ENCODE peak calls at places on chromosomes 4 and X, in four cellular contexts. One of them, this sample, is unnamed.

GRCh38 chr4:185656467-185656890 is 121.2 kb upstream of the PDLIM3 start:
- DNase-seq in HCT116: no peak
- DNase-seq in H1: peak
- DNase-seq in K562: no peak
- DNase-seq in this sample: no peak

GRCh38 chr4:82125170-82125862 is 248.5 kb downstream of the HNRNPD start:
- DNase-seq in K562: no peak
- DNase-seq in H1: no peak
- DNase-seq in HCT116: no peak
- DNase-seq in this sample: no peak

GRCh38 chrX:129496625-129497024 is 26.7 kb downstream of the SMARCA1 start:
- DNase-seq in HCT116: no peak
- DNase-seq in K562: no peak
- DNase-seq in H1: no peak
- DNase-seq in this sample: no peak

GRCh38 chr4:30763337-30763736 is 43.2 kb downstream of the PCDH7 start:
- DNase-seq in H1: no peak
- DNase-seq in HCT116: no peak
- DNase-seq in K562: no peak
- DNase-seq in this sample: no peak

GRCh38 chrX:110786486-110786885 is 9.1 kb downstream of the CHRDL1 start:
- DNase-seq in HCT116: no peak
- DNase-seq in K562: no peak
- DNase-seq in H1: no peak
- DNase-seq in this sample: no peak

GRCh38 chrX:39203427-39203826 is 402.2 kb downstream of the MID1IP1 start:
- DNase-seq in HCT116: no peak
- DNase-seq in K562: no peak
- DNase-seq in H1: no peak
- DNase-seq in this sample: no peak

GRCh38 chr4:8010618-8011017 is 71.0 kb upstream of the AFAP1 start:
- DNase-seq in HCT116: no peak
- DNase-seq in K562: no peak
- DNase-seq in H1: no peak
- DNase-seq in this sample: peak

GRCh38 chr4:10461091-10461849 is 4.0 kb upstream of the ZNF518B start:
- DNase-seq in K562: peak
- DNase-seq in HCT116: no peak
- DNase-seq in H1: peak
- DNase-seq in this sample: no peak

GRCh38 chr4:78091534-78091933 is 34.4 kb downstream of the FRAS1 start:
- DNase-seq in K562: no peak
- DNase-seq in HCT116: no peak
- DNase-seq in H1: no peak
- DNase-seq in this sample: no peak

GRCh38 chr4:168528131-168528949 is 31.5 kb downstream of the PALLD start:
- DNase-seq in HCT116: no peak
- DNase-seq in K562: no peak
- DNase-seq in H1: no peak
- DNase-seq in this sample: no peak

GRCh38 chr4:1506956-1507721 is 100.9 kb upstream of the NKX1-1 start:
- DNase-seq in HCT116: no peak
- DNase-seq in K562: no peak
- DNase-seq in H1: no peak
- DNase-seq in this sample: no peak

GRCh38 chrX:48791063-48791820 is 4.9 kb downstream of the GATA1 start:
- DNase-seq in K562: peak
- DNase-seq in H1: no peak
- DNase-seq in HCT116: no peak
- DNase-seq in this sample: no peak

GRCh38 chr4:16029886-16030285 is 53.9 kb downstream of the PROM1 start:
- DNase-seq in HCT116: no peak
- DNase-seq in K562: no peak
- DNase-seq in H1: no peak
- DNase-seq in this sample: no peak

GRCh38 chrX:101619336-101619735 is 1.5 kb upstream of the ARMCX6 start:
- DNase-seq in H1: no peak
- DNase-seq in K562: peak
- DNase-seq in HCT116: no peak
- DNase-seq in this sample: peak

GRCh38 chrX:10296581-10296980 is 139.8 kb downstream of the CLCN4 start:
- DNase-seq in HCT116: no peak
- DNase-seq in K562: no peak
- DNase-seq in H1: no peak
- DNase-seq in this sample: no peak

GRCh38 chr4:156598138-156598681 is 373.4 kb downstream of the PDGFC start:
- DNase-seq in K562: no peak
- DNase-seq in H1: no peak
- DNase-seq in HCT116: no peak
- DNase-seq in this sample: no peak
- TF ChIP-seq ATF3 in K562: no peak
- TF ChIP-seq ATF3 in H1: no peak
- TF ChIP-seq ATF3 in HCT116: no peak
- TF ChIP-seq ATF3 in this sample: no peak

GRCh38 chr4:121707344-121707743 is 10.6 kb upstream of the ANXA5 start:
- DNase-seq in K562: no peak
- DNase-seq in HCT116: no peak
- DNase-seq in H1: no peak
- DNase-seq in this sample: no peak
- TF ChIP-seq FOSL1 in K562: no peak
- TF ChIP-seq FOSL1 in HCT116: no peak
- TF ChIP-seq FOSL1 in H1: no peak
- TF ChIP-seq FOSL1 in this sample: no peak

GRCh38 chr4:111602848-111603247 is 542.4 kb upstream of the FAM241A start:
- DNase-seq in H1: no peak
- DNase-seq in HCT116: peak
- DNase-seq in K562: no peak
- DNase-seq in this sample: no peak

GRCh38 chr4:111601671-111602070 is 543.6 kb upstream of the FAM241A start:
- DNase-seq in H1: no peak
- DNase-seq in HCT116: no peak
- DNase-seq in K562: no peak
- DNase-seq in this sample: no peak

DNA sequence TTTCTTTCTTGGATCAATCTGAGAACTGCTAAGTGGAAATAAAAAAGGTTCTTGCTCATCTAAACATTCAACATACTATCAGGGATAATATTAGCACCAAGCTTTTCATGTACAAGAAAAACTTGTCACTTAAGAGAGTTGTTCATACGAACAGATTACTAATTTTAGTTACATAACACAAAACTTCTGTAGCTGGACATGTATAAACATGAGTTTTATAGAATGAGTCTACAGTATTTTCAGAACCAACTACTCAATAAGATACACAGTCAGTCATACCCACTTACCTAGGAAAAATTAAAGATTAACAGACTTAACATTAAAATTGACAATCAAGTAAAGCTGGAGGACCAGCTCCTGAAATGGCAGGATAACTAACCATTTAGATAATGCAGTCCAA is 540.1 kb upstream of the FAM241A start:
- DNase-seq in H1: no peak
- DNase-seq in HCT116: no peak
- DNase-seq in K562: no peak
- DNase-seq in this sample: no peak
- TF ChIP-seq ATF3 in H1: no peak
- TF ChIP-seq ATF3 in HCT116: no peak
- TF ChIP-seq ATF3 in K562: no peak
- TF ChIP-seq ATF3 in this sample: no peak

GRCh38 chr4:103137446-103137827 is 37.8 kb upstream of the BDH2 start:
- DNase-seq in HCT116: no peak
- DNase-seq in H1: no peak
- DNase-seq in K562: no peak
- DNase-seq in this sample: no peak
- TF ChIP-seq FOSL1 in HCT116: no peak
- TF ChIP-seq FOSL1 in H1: no peak
- TF ChIP-seq FOSL1 in K562: no peak
- TF ChIP-seq FOSL1 in this sample: no peak

GRCh38 chr4:101833455-101833854 is 42.9 kb downstream of the BANK1 start:
- DNase-seq in H1: no peak
- DNase-seq in K562: no peak
- DNase-seq in HCT116: no peak
- DNase-seq in this sample: no peak

GRCh38 chr4:101831816-101832215 is 41.3 kb downstream of the BANK1 start:
- DNase-seq in HCT116: no peak
- DNase-seq in K562: no peak
- DNase-seq in H1: no peak
- DNase-seq in this sample: no peak

DNA sequence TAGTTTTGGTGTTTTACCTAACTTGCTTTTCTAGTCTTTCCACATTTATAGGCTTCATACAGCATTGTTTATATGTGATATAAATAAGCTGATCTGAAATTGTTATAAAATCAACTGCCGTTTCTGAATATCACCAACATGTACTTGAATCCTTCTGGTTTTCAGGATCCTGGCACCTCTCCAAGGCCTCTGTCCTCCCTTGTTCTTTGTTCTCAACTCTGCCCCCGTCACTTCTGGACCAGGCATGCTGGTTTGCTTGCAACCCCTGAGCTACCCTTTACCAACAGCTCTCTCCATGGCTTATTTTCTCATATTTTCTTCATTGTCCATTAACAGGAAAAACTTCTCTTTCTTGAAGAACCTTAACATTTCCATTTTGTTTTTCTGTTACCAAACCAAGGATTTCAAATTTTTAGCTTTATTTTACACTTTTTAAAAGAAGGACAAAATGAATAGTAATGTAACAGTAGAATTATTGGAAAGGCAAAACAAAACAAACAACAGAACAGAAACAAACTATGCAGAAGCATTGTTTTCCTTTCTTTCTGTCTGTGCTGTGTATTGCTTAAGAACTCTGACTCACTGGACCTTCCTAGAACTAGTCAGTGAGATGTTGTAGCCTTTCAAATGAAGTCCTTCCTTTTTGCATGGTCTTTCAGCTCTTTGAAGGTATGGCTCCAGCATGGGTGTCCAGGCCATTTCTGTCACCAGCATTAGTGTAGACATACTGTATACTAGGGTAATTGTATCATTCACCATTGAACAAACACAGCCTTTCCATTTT is 44.8 kb downstream of the BANK1 start:
- DNase-seq in HCT116: no peak
- DNase-seq in K562: no peak
- DNase-seq in H1: no peak
- DNase-seq in this sample: peak
- TF ChIP-seq ATF3 in HCT116: no peak
- TF ChIP-seq ATF3 in K562: no peak
- TF ChIP-seq ATF3 in H1: no peak
- TF ChIP-seq ATF3 in this sample: no peak

DNA sequence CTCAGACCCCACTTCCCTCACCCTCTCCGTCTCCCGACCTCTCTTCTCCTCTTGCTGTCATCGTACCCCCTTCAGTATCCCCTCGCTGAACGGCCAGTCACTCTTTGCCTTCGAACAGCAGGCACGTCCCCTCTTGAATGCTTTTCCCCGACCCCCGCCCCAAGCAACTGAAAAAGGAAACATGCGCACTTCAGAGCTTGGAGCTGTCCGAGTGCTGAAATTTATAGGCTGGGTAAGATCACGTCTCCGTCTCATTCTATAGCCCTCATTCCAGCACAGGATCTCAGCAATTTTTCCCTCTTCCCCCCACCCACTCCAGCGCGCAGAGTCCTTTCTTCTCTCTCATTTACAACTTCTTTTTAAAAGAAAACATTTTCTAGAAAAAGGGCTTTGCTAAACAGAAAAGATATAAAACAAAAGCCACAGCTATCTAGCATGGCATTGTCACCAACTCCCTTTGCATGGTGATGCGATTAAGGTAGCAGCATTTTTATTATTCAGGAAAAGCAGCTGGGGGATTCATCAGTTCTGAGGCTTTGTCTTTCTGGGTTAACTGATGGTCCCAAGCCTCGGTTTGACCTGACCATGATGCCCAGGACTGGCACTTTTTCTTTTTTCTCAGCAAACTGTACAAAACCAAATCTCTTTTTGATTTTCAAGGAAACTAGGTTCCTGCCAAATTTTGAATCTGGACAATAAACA is at the start of gene GLRA2:
- DNase-seq in HCT116: no peak
- DNase-seq in K562: peak
- DNase-seq in H1: peak
- DNase-seq in this sample: peak
- TF ChIP-seq FOSL1 in HCT116: no peak
- TF ChIP-seq FOSL1 in K562: no peak
- TF ChIP-seq FOSL1 in H1: no peak
- TF ChIP-seq FOSL1 in this sample: no peak